ENCODE peak calls at places on chromosomes 11 and 22, in ten cellular contexts. M is endothelial cell; T is GM12864; P is transverse colon; D is upper lobe of right lung; Y is chondrocyte; A is right lobe of liver; N is CD8-positive, alpha-beta T cell; R is sigmoid colon; S is AG04449. C is an unnamed sample.

GRCh38 chr22:22410121-22410520 is 98.4 kb downstream of the ZNF280B start:
- DNase-seq in M (no peak), T (no peak), P (peak; percentile 48), D (peak; percentile 71), Y (no peak), A (peak; percentile 37), N (no peak), R (no peak), S (no peak), C (no peak)

GRCh38 chr11:41392591-41392990 is 66.9 kb downstream of the LRRC4C start:
- DNase-seq in M (no peak), T (no peak), P (no peak), D (no peak), Y (no peak), A (no peak), N (no peak), R (no peak), S (no peak), C (no peak)

GRCh38 chr11:113723706-113724246 is 17.7 kb upstream of the TMPRSS5 start:
- DNase-seq in M (no peak), T (no peak), P (no peak), D (no peak), Y (no peak), A (no peak), N (no peak), R (no peak), S (no peak), C (no peak)

GRCh38 chr11:11579012-11579755 is 42.6 kb downstream of the GALNT18 start:
- DNase-seq in M (no peak), T (no peak), P (no peak), D (no peak), Y (no peak), A (peak; percentile 33), N (no peak), R (no peak), S (no peak), C (no peak)

GRCh38 chr11:46526489-46527215 is 67.2 kb downstream of the AMBRA1 start:
- DNase-seq in M (no peak), T (no peak), P (no peak), D (no peak), Y (no peak), A (no peak), N (no peak), R (no peak), S (no peak), C (no peak)

GRCh38 chr11:3781423-3781822 is 15.9 kb downstream of the NUP98 start:
- DNase-seq in M (no peak), T (no peak), P (no peak), D (no peak), Y (no peak), A (no peak), N (no peak), R (no peak), S (no peak), C (peak; percentile 54)

GRCh38 chr11:95925011-95925410 is 1.1 kb upstream of the MTMR2 start:
- DNase-seq in M (no peak), T (no peak), P (no peak), D (no peak), Y (no peak), A (no peak), N (no peak), R (no peak), S (no peak), C (peak; percentile 78)

GRCh38 chr11:116641561-116642045 is 131.2 kb downstream of the BUD13 start:
- DNase-seq in M (peak; percentile 73), T (no peak), P (peak; percentile 41), D (peak; percentile 76), Y (no peak), A (peak; percentile 60), N (no peak), R (no peak), S (no peak), C (peak; percentile 53)

GRCh38 chr11:57566035-57566504 is 1.4 kb downstream of the UBE2L6 start:
- DNase-seq in M (no peak), T (no peak), P (peak; percentile 57), D (no peak), Y (no peak), A (no peak), N (no peak), R (no peak), S (no peak), C (peak; percentile 44)

GRCh38 chr11:57567210-57567511 is 311 bp downstream of the UBE2L6 start:
- DNase-seq in M (no peak), T (no peak), P (peak; percentile 34), D (no peak), Y (no peak), A (no peak), N (peak; percentile 15), R (peak; percentile 68), S (no peak), C (peak; percentile 21)

GRCh38 chr11:57566564-57567209 is 785 bp downstream of the UBE2L6 start:
- DNase-seq in M (no peak), T (no peak), P (no peak), D (no peak), Y (no peak), A (no peak), N (no peak), R (no peak), S (no peak), C (no peak)

GRCh38 chr11:57568330-57568766 is 876 bp upstream of the UBE2L6 start:
- DNase-seq in M (no peak), T (peak; percentile 43), P (no peak), D (no peak), Y (no peak), A (no peak), N (peak; percentile 78), R (peak; percentile 90), S (no peak), C (peak; percentile 84)

DNA sequence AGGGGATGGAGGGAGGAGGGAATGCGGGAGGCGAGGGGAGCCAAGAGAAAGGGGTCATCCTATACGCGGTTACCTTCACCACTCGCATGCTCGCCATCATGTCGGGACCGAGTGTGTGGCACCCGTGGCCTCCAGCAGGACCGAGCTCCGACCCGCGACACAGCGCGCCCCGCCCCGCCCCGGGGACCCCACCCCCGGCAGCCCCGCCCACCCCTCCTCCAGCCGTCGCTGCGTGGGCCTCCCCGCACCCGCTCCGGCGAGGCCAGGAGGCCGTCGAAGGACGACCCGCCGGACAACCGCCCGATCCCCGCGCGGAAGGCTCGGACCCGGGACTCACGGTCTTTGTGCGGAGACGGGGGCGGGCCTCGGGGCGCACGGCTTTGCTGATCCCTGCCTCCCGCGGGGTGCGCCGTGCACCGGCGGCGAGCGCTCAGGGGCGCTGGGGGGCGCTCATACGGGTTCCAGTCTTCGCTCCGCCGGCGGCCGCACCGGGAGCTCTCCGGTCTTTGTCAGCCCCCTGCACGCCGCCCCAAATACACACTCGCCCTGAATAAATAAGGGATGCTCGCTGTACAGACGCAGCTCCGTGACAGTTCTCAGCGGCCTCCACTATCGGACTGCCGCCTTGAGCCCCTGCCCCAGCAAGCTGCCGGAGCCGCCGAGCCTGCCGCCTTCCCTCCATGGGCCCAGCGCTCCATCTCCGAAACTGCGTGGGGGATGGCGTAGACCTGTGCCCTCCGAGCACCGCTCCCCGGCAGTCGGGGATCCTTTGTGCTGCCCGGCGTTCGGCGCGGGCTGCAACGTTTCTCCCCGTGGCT is at the start of gene UBE2L6:
- DNase-seq in M (peak; percentile 91), T (no peak), P (peak; percentile 87), D (peak; percentile 92), Y (no peak), A (peak; percentile 85), N (peak; percentile 51), R (peak; percentile 74), S (no peak), C (peak; percentile 34)
- TF ChIP-seq CTCF in M (no peak), T (peak; percentile 40), P (no peak), D (no peak), Y (peak; percentile 98), A (peak; percentile 88), N (peak; percentile 93), R (peak; percentile 92), S (peak; percentile 64), C (no peak)

GRCh38 chr22:30636226-30637077 is 871 bp downstream of the SLC35E4 start:
- DNase-seq in M (peak; percentile 9), T (no peak), P (peak; percentile 48), D (no peak), Y (no peak), A (peak; percentile 35), N (peak; percentile 13), R (no peak), S (no peak), C (peak; percentile 35)

GRCh38 chr22:30634477-30635233 is 926 bp upstream of the SLC35E4 start:
- DNase-seq in M (peak; percentile 90), T (peak; percentile 77), P (peak; percentile 93), D (peak; percentile 92), Y (no peak), A (peak; percentile 85), N (peak; percentile 89), R (peak; percentile 94), S (peak; percentile 54), C (peak; percentile 90)

GRCh38 chr22:30637701-30638114 is 2.1 kb downstream of the SLC35E4 start:
- DNase-seq in M (no peak), T (no peak), P (no peak), D (no peak), Y (no peak), A (no peak), N (no peak), R (no peak), S (no peak), C (no peak)

GRCh38 chr22:30640361-30640760 is 4.8 kb downstream of the SLC35E4 start:
- DNase-seq in M (no peak), T (no peak), P (no peak), D (no peak), Y (no peak), A (no peak), N (no peak), R (no peak), S (no peak), C (no peak)

DNA sequence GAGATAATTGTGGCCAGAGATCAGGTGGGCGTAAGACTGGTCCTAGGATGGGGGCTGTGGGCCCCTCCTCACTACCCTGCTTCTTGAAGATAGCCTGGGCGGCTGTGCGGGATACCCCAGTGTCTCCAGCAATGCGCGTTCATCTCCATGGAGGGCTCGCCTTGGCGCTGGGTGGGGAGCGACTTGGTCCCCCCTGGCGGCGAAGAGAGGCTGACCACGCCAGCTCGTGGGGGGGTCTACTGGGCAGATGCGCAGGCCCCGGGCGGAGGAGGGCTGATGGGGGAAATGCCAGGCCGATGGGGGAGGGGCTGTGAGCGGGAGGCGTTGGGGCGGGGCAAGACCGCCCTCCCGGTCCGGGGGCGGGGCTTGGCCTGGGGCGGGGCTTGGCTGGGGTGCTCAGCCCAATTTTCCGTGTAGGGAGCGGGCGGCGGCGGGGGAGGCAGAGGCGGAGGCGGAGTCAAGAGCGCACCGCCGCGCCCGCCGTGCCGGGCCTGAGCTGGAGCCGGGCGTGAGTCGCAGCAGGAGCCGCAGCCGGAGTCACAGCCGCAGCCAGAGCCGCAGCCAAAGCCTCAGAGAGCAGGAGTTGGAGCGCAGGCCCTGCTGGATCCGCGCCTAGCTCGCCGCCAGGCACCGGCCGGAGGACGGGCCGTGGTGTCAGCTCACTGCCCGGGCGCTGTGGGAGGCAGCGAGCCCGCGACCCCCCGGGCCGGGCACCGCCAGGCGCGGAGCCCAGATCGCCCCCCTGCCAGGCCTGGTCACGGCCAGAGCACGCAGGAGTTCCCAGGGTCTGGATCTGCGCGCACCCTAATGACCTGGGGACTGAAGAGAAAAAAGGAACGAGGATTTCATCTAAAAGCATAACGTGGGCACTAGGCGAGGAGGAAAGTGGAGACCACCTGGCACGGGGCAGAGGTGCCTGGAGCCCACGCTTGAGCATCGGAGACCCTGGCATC is at the start of gene SLC35E4:
- DNase-seq in M (peak; percentile 94), T (peak; percentile 33), P (peak; percentile 98), D (peak; percentile 97), Y (peak; percentile 96), A (peak; percentile 97), N (peak; percentile 96), R (peak; percentile 98), S (peak; percentile 12), C (peak; percentile 88)
- TF ChIP-seq CTCF in M (no peak), T (peak; percentile 12), P (peak; percentile 34), D (peak; percentile 24), Y (peak; percentile 49), A (no peak), N (no peak), R (peak; percentile 28), S (peak; percentile 59), C (no peak)

DNA sequence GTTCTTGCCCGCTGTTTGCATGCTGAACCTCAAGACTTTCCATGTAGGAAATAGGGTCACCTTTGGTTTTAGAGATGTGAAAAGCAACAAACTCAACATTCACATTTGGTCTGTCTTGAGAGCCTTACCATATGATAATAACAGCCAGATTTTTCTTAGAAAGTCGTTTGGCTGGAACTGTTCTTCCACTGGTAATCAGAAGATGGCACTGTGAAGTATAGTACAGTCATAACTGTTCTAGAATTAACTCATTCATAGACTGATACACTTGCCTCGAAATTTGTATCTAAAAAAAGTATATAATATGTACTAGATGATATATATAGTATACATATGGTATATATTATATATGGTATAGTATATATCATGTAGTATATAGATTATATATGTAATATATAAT is 12.3 kb downstream of the LUZP2 start:
- DNase-seq in M (no peak), T (no peak), P (no peak), D (no peak), Y (no peak), A (no peak), N (no peak), R (no peak), S (no peak), C (no peak)
- TF ChIP-seq CTCF in M (no peak), T (no peak), P (no peak), D (no peak), Y (peak; percentile 82), A (no peak), N (no peak), R (no peak), S (peak; percentile 39), C (peak; percentile 8)

DNA sequence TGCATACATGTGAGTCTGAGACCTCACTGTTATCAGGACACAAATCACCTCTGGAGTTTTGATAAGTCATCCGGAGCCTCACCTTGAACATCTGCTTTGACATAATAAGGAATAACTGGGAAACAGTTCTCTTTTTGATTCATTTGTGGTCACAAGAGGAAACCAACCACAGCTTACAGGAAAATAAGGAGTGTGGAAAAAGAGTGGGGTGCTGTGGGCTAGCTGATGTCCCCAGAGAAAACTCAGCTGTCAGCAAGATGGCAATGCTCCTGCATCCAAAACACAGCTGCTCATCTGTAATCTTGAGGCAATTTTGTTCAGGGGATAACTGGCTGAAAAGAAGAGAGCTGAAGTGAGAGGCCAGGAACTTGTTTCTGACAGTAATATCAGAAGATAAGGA is 416.4 kb upstream of the SYN3 start:
- DNase-seq in M (no peak), T (no peak), P (no peak), D (no peak), Y (no peak), A (no peak), N (no peak), R (no peak), S (no peak), C (no peak)
- TF ChIP-seq CTCF in M (no peak), T (no peak), P (no peak), D (no peak), Y (no peak), A (no peak), N (no peak), R (no peak), S (no peak), C (no peak)